ENCODE peak calls at places on chromosomes 3 and 15, in six cellular contexts. U is heart right ventricle, I is heart left ventricle, T is mesendoderm, E is mucosa of descending colon, C is Karpas-422. A is an unnamed sample. For H3K4me1, the result is how much of the 10 kb centered on the place peaks cover.

GRCh38 chr15:54026891-54027290 is 48.6 kb downstream of the UNC13C start:
- DNase-seq in I (no peak), U (no peak), C (no peak), E (no peak), T (peak), A (no peak)

GRCh38 chr15:80891006-80891405 is 98.6 kb downstream of the MESD start:
- DNase-seq in U (no peak), I (no peak), T (peak), E (no peak), C (no peak), A (no peak)

GRCh38 chr15:50257206-50257735 is 8.3 kb downstream of the HDC start:
- DNase-seq in T (no peak), E (no peak), C (no peak), I (no peak), U (no peak), A (no peak)

GRCh38 chr3:81013360-81013759 is 748.1 kb downstream of the GBE1 start:
- DNase-seq in C (no peak), U (no peak), I (no peak), E (no peak), T (no peak), A (no peak)

GRCh38 chr3:115100172-115100571 is 46.9 kb downstream of the ZBTB20 start:
- DNase-seq in U (no peak), T (peak), I (peak), E (no peak), C (no peak), A (no peak)

GRCh38 chr3:181358060-181358459 is 353.7 kb upstream of the SOX2 start:
- DNase-seq in U (no peak), T (peak), C (no peak), E (no peak), I (no peak), A (no peak)

GRCh38 chr3:55521086-55522060 is 34.3 kb upstream of the WNT5A start:
- DNase-seq in C (no peak), U (no peak), I (no peak), T (peak), E (no peak), A (peak)

GRCh38 chr3:153268564-153269279 is 106.7 kb downstream of the RAP2B start:
- DNase-seq in U (no peak), C (no peak), E (no peak), I (no peak), T (no peak), A (no peak)

GRCh38 chr15:42547926-42548257 is 701 bp downstream of the LRRC57 start:
- DNase-seq in T (no peak), C (peak), U (no peak), E (no peak), I (no peak), A (no peak)

GRCh38 chr3:27500986-27501385 is 16.8 kb upstream of the SLC4A7 start:
- DNase-seq in E (no peak), C (peak), I (no peak), U (no peak), T (no peak), A (no peak)

GRCh38 chr3:58422756-58423324 is 10.8 kb downstream of the PDHB start:
- DNase-seq in U (no peak), E (no peak), C (no peak), I (no peak), T (peak), A (no peak)

GRCh38 chr15:63503739-63504246 is 600 bp upstream of the USP3 start:
- DNase-seq in T (peak), C (peak), E (no peak), I (peak), U (no peak), A (no peak)

GRCh38 chr3:186772886-186773417 is 10.4 kb upstream of the EIF4A2 start:
- DNase-seq in C (peak), U (peak), I (peak), E (peak), T (no peak), A (peak)

GRCh38 chr15:89088605-89089315 is 504 bp downstream of the ABHD2 start:
- DNase-seq in U (peak), I (peak), E (peak), C (no peak), T (no peak), A (peak)

GRCh38 chr3:11510001-11510760 is 133.5 kb downstream of the VGLL4 start:
- DNase-seq in T (peak), U (no peak), C (no peak), E (no peak), I (no peak), A (peak)

GRCh38 chr3:100776736-100777135 is 67.4 kb downstream of the TFG start:
- DNase-seq in I (no peak), C (peak), E (no peak), U (no peak), T (peak), A (no peak)

GRCh38 chr15:64503197-64503596 is 42.8 kb downstream of the ZNF609 start:
- DNase-seq in T (peak), E (no peak), U (no peak), I (no peak), C (no peak), A (no peak)

GRCh38 chr15:64636101-64636500 is 139.3 kb downstream of the RBPMS2 start:
- DNase-seq in U (no peak), I (no peak), T (peak), C (no peak), E (no peak), A (no peak)

GRCh38 chr15:78640527-78640839 is 527 bp downstream of the CHRNB4 start:
- DNase-seq in I (no peak), T (no peak), C (no peak), E (no peak), U (no peak), A (no peak)

GRCh38 chr15:81281176-81281735 is 42.7 kb downstream of the STARD5 start:
- DNase-seq in U (no peak), E (no peak), T (no peak), C (no peak), I (no peak), A (no peak)

GRCh38 chr15:90400759-90401314 is 12.8 kb downstream of the IQGAP1 start:
- DNase-seq in U (peak), C (peak), I (peak), E (peak), T (peak), A (peak)

GRCh38 chr15:90401499-90401898 is 13.5 kb downstream of the IQGAP1 start:
- DNase-seq in T (peak), C (no peak), I (no peak), E (no peak), U (no peak), A (no peak)

GRCh38 chr15:90402806-90403205 is 14.8 kb downstream of the IQGAP1 start:
- DNase-seq in I (no peak), T (no peak), E (no peak), U (no peak), C (no peak), A (no peak)

GRCh38 chr15:90400005-90400758 is 12.1 kb downstream of the IQGAP1 start:
- DNase-seq in E (no peak), U (no peak), C (no peak), I (no peak), T (no peak), A (no peak)

DNA sequence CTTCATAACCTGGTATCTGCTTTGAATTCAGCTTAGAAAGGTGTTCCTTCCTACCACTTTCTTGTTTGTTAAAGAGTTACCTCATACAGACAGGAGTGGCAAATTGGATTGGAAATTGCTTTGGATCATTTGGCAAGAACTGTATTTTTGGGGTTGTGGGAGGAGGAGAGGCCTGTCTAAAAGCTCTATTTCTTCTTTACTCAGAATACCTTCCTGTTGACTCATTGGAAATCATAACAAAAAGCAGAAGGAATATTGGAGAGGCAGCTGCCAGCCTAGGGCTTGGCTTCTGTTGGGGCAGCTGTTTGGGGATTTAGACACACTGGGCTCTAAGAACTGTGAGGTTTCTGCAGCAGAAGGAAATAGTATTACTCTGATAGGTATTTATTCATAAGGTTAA is 14.2 kb downstream of the IQGAP1 start:
- DNase-seq in U (no peak), C (no peak), I (no peak), T (no peak), E (no peak), A (peak)
- H3K4me1 ChIP-seq in U (half or more), C (under half), I (half or more), T (under half), E (half or more), A (half or more)

GRCh38 chr15:93065641-93066045 is 23.4 kb downstream of the RGMA start:
- DNase-seq in U (no peak), T (no peak), E (no peak), C (no peak), I (no peak), A (no peak)

GRCh38 chr15:93066103-93066725 is 22.8 kb downstream of the RGMA start:
- DNase-seq in I (no peak), E (no peak), U (no peak), C (no peak), T (no peak), A (peak)

GRCh38 chr15:93063292-93063671 is 25.7 kb downstream of the RGMA start:
- DNase-seq in C (no peak), T (peak), E (peak), I (no peak), U (no peak), A (no peak)

GRCh38 chr15:93066834-93067648 is 22.0 kb downstream of the RGMA start:
- DNase-seq in U (no peak), E (no peak), C (no peak), T (no peak), I (no peak), A (peak)

DNA sequence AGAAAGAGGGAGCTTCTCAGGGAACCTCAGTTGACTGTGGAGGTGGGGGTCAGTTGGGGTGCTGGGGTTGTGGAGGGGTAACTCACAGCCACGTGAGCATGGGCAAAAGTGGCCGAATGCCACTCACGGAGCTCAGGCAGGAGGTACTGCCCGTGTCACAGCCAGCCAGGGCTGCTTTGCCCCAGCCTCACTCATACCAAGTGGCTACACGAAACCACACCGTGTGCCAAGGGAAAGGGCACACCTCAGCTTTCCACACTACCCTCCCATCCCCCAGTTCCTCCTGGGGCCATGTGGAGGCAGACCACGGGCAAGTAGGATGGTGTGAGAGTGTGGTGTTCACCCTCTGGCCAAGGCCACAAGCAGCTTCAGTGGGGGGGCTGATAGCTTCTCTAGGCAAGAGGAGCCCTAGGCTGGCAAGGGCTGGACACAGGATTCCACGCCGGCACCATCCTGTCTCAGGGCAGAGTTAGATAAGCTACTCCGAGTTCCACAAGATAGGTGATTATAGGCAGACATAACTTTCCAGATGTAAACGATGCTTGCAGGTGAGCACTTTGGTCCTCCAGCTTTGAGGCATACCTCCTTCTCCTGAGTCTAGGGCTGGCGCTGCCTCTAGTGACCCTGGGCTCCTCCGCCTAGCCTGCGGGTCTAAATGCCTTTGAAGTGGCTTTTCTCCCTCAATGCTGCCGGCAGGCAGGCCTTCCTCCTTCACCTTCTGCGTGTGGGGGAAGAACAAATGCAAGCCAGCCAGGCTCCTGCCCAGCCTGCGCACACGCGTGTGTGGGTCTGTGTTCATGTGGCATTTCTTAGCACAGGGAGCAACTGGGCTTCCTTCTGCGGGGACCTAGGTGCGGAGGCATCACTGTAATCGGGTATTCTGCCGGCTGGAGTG is 25.0 kb downstream of the RGMA start:
- DNase-seq in C (no peak), I (no peak), T (no peak), E (peak), U (no peak), A (no peak)
- H3K4me1 ChIP-seq in C (under half), I (half or more), T (under half), E (under half), U (half or more), A (half or more)

GRCh38 chr3:172314616-172315015 is 133.6 kb downstream of the GHSR start:
- DNase-seq in I (no peak), T (no peak), C (no peak), U (no peak), E (no peak), A (no peak)

GRCh38 chr3:172313671-172314070 is 134.6 kb downstream of the GHSR start:
- DNase-seq in I (no peak), T (no peak), C (no peak), U (no peak), E (no peak), A (no peak)

GRCh38 chr3:172317481-172317880 is 130.8 kb downstream of the GHSR start:
- DNase-seq in I (no peak), T (no peak), U (no peak), E (no peak), C (no peak), A (no peak)

GRCh38 chr3:172316758-172317157 is 131.5 kb downstream of the GHSR start:
- DNase-seq in C (no peak), E (no peak), T (no peak), U (no peak), I (no peak), A (no peak)

GRCh38 chr3:172315401-172316091 is 132.7 kb downstream of the GHSR start:
- DNase-seq in C (no peak), I (peak), E (no peak), T (peak), U (no peak), A (no peak)
- H3K4me1 ChIP-seq in C (under half), I (half or more), E (under half), T (under half), U (half or more), A (under half)

GRCh38 chr15:91308855-91309254 is 208.8 kb downstream of the SV2B start:
- DNase-seq in I (no peak), T (no peak), C (no peak), E (no peak), U (no peak), A (no peak)
- H3K4me1 ChIP-seq in I (under half), T (under half), C (under half), E (under half), U (under half), A (under half)

GRCh38 chr3:72483554-72484104 is 364.6 kb downstream of the SHQ1 start:
- DNase-seq in C (no peak), T (no peak), E (no peak), U (no peak), I (no peak), A (no peak)
- H3K4me1 ChIP-seq in C (under half), T (under half), E (under half), U (under half), I (under half), A (under half)

DNA sequence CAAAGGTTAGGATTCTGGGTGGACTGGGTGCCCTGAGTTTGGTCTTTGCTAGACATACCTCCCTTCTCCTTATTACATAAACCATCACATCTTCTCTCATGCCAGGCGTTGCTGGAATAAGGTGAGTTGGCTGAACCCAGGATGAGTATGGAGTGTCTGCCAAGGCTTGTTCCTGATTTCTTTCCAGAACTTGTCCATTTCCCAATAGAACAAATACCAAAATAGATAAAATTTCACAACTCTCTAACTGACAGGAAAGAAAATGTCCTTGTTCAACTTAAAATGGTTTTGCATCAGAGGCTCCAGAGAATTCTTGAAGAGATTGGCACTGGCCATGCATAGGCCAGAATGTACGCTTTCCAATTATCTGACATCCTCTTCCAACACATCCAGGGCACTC is 291.9 kb downstream of the IGSF11 start:
- DNase-seq in C (no peak), T (no peak), E (no peak), I (no peak), U (no peak), A (no peak)
- H3K4me1 ChIP-seq in C (under half), T (under half), E (under half), I (under half), U (under half), A (under half)